ENCODE peak calls at places on chromosomes 16 and 17, in nine cellular contexts. One of them, this sample, is unnamed.

GRCh38 chr17:17511971-17512858 is 16.0 kb upstream of the RASD1 start:
- DNase-seq in heart left ventricle: peak
- DNase-seq in psoas muscle: peak
- DNase-seq in CD8-positive, alpha-beta T cell: no peak
- DNase-seq in brain microvascular endothelial cell: peak
- DNase-seq in OCI-LY7: no peak
- DNase-seq in endodermal cell: no peak
- DNase-seq in dorsolateral prefrontal cortex: no peak
- DNase-seq in adrenal gland: no peak
- DNase-seq in this sample: peak

GRCh38 chr16:25512041-25512440 is 179.7 kb upstream of the HS3ST4 start:
- DNase-seq in psoas muscle: no peak
- DNase-seq in adrenal gland: no peak
- DNase-seq in OCI-LY7: no peak
- DNase-seq in brain microvascular endothelial cell: no peak
- DNase-seq in heart left ventricle: no peak
- DNase-seq in dorsolateral prefrontal cortex: no peak
- DNase-seq in endodermal cell: no peak
- DNase-seq in CD8-positive, alpha-beta T cell: no peak
- DNase-seq in this sample: no peak

GRCh38 chr16:51854401-51854951 is 692.5 kb downstream of the TOX3 start:
- DNase-seq in adrenal gland: no peak
- DNase-seq in CD8-positive, alpha-beta T cell: no peak
- DNase-seq in dorsolateral prefrontal cortex: no peak
- DNase-seq in endodermal cell: peak
- DNase-seq in brain microvascular endothelial cell: peak
- DNase-seq in OCI-LY7: no peak
- DNase-seq in heart left ventricle: no peak
- DNase-seq in psoas muscle: no peak
- DNase-seq in this sample: no peak

GRCh38 chr16:55668337-55669281 is 12.8 kb downstream of the SLC6A2 start:
- DNase-seq in endodermal cell: peak
- DNase-seq in brain microvascular endothelial cell: peak
- DNase-seq in OCI-LY7: no peak
- DNase-seq in CD8-positive, alpha-beta T cell: no peak
- DNase-seq in heart left ventricle: no peak
- DNase-seq in adrenal gland: no peak
- DNase-seq in dorsolateral prefrontal cortex: no peak
- DNase-seq in psoas muscle: peak
- DNase-seq in this sample: peak

GRCh38 chr17:8398980-8399379 is 1.4 kb upstream of the RNF222 start:
- DNase-seq in adrenal gland: no peak
- DNase-seq in OCI-LY7: no peak
- DNase-seq in CD8-positive, alpha-beta T cell: no peak
- DNase-seq in heart left ventricle: no peak
- DNase-seq in psoas muscle: no peak
- DNase-seq in brain microvascular endothelial cell: no peak
- DNase-seq in dorsolateral prefrontal cortex: no peak
- DNase-seq in endodermal cell: no peak
- DNase-seq in this sample: no peak

GRCh38 chr16:58511933-58512815 is 3.1 kb upstream of the SETD6 start:
- DNase-seq in CD8-positive, alpha-beta T cell: peak
- DNase-seq in OCI-LY7: peak
- DNase-seq in endodermal cell: peak
- DNase-seq in heart left ventricle: peak
- DNase-seq in brain microvascular endothelial cell: peak
- DNase-seq in dorsolateral prefrontal cortex: peak
- DNase-seq in adrenal gland: peak
- DNase-seq in psoas muscle: peak
- DNase-seq in this sample: peak

GRCh38 chr16:4410335-4411075 is 5.9 kb downstream of the CORO7 start:
- DNase-seq in endodermal cell: no peak
- DNase-seq in adrenal gland: peak
- DNase-seq in brain microvascular endothelial cell: peak
- DNase-seq in CD8-positive, alpha-beta T cell: no peak
- DNase-seq in dorsolateral prefrontal cortex: peak
- DNase-seq in psoas muscle: no peak
- DNase-seq in OCI-LY7: no peak
- DNase-seq in heart left ventricle: peak
- DNase-seq in this sample: no peak

GRCh38 chr17:77196251-77196650 is 55.5 kb downstream of the SEC14L1 start:
- DNase-seq in adrenal gland: no peak
- DNase-seq in heart left ventricle: no peak
- DNase-seq in psoas muscle: no peak
- DNase-seq in endodermal cell: no peak
- DNase-seq in OCI-LY7: no peak
- DNase-seq in brain microvascular endothelial cell: no peak
- DNase-seq in dorsolateral prefrontal cortex: no peak
- DNase-seq in CD8-positive, alpha-beta T cell: no peak
- DNase-seq in this sample: no peak

GRCh38 chr16:89131783-89132182 is 38.1 kb downstream of the ACSF3 start:
- DNase-seq in brain microvascular endothelial cell: no peak
- DNase-seq in adrenal gland: no peak
- DNase-seq in dorsolateral prefrontal cortex: no peak
- DNase-seq in CD8-positive, alpha-beta T cell: no peak
- DNase-seq in OCI-LY7: no peak
- DNase-seq in psoas muscle: no peak
- DNase-seq in heart left ventricle: peak
- DNase-seq in endodermal cell: no peak
- DNase-seq in this sample: no peak

GRCh38 chr16:89135166-89135565 is 36.4 kb upstream of the CDH15 start:
- DNase-seq in CD8-positive, alpha-beta T cell: no peak
- DNase-seq in adrenal gland: no peak
- DNase-seq in psoas muscle: no peak
- DNase-seq in brain microvascular endothelial cell: no peak
- DNase-seq in OCI-LY7: no peak
- DNase-seq in heart left ventricle: peak
- DNase-seq in endodermal cell: no peak
- DNase-seq in dorsolateral prefrontal cortex: no peak
- DNase-seq in this sample: no peak

GRCh38 chr16:89134269-89134668 is 37.3 kb upstream of the CDH15 start:
- DNase-seq in CD8-positive, alpha-beta T cell: no peak
- DNase-seq in brain microvascular endothelial cell: no peak
- DNase-seq in dorsolateral prefrontal cortex: no peak
- DNase-seq in heart left ventricle: peak
- DNase-seq in OCI-LY7: no peak
- DNase-seq in endodermal cell: no peak
- DNase-seq in psoas muscle: no peak
- DNase-seq in adrenal gland: no peak
- DNase-seq in this sample: no peak

GRCh38 chr16:89132194-89133005 is 38.7 kb downstream of the ACSF3 start:
- DNase-seq in endodermal cell: no peak
- DNase-seq in CD8-positive, alpha-beta T cell: no peak
- DNase-seq in brain microvascular endothelial cell: no peak
- DNase-seq in adrenal gland: no peak
- DNase-seq in OCI-LY7: no peak
- DNase-seq in heart left ventricle: peak
- DNase-seq in psoas muscle: no peak
- DNase-seq in dorsolateral prefrontal cortex: no peak
- DNase-seq in this sample: no peak

DNA sequence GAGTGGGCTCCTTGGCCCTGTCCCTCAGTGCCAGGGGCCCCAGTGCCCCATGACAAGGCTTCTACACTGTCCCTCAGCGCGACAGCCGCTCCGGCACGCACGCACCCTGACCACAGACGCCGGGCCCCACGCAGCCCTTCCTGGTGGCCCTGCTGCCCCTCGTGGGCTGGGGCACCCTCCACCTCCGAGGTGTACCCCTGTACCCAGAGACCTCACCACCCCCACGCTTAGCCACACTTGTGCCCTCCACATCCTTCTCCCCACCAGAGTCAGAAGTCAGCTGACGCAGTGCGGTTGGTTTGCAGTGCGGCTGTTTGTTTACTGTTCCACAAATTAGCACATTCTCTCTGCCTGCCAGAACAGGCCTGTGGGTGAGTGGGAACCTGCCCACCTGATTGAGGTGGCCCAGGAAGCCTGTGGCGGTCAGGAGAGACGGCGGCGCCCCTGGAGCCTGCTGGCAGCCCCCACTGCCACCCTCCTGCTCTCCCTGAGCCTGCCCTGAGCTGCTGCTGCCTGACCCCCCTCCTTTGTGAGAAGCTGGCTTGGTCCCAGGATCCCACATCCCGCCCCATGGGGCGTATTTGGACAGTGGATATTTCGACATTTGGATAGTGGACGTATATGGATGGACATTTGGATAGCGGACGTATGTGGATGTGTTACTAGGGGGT is 38.0 kb upstream of the CDH15 start:
- DNase-seq in brain microvascular endothelial cell: no peak
- DNase-seq in adrenal gland: no peak
- DNase-seq in heart left ventricle: peak
- DNase-seq in endodermal cell: no peak
- DNase-seq in psoas muscle: no peak
- DNase-seq in CD8-positive, alpha-beta T cell: no peak
- DNase-seq in OCI-LY7: no peak
- DNase-seq in dorsolateral prefrontal cortex: no peak
- DNase-seq in this sample: no peak
- H3K27ac ChIP-seq in brain microvascular endothelial cell: no peak
- H3K27ac ChIP-seq in adrenal gland: no peak
- H3K27ac ChIP-seq in heart left ventricle: no peak
- H3K27ac ChIP-seq in endodermal cell: no peak
- H3K27ac ChIP-seq in psoas muscle: no peak
- H3K27ac ChIP-seq in CD8-positive, alpha-beta T cell: no peak
- H3K27ac ChIP-seq in OCI-LY7: no peak
- H3K27ac ChIP-seq in dorsolateral prefrontal cortex: no peak
- H3K27ac ChIP-seq in this sample: no peak

GRCh38 chr16:1985466-1986150 is 1.6 kb downstream of the GFER start:
- DNase-seq in endodermal cell: no peak
- DNase-seq in psoas muscle: no peak
- DNase-seq in brain microvascular endothelial cell: no peak
- DNase-seq in adrenal gland: no peak
- DNase-seq in CD8-positive, alpha-beta T cell: no peak
- DNase-seq in heart left ventricle: no peak
- DNase-seq in OCI-LY7: no peak
- DNase-seq in dorsolateral prefrontal cortex: no peak
- DNase-seq in this sample: no peak

GRCh38 chr16:1984347-1985225 is 593 bp downstream of the GFER start:
- DNase-seq in psoas muscle: no peak
- DNase-seq in endodermal cell: peak
- DNase-seq in brain microvascular endothelial cell: no peak
- DNase-seq in OCI-LY7: peak
- DNase-seq in adrenal gland: no peak
- DNase-seq in CD8-positive, alpha-beta T cell: no peak
- DNase-seq in heart left ventricle: no peak
- DNase-seq in dorsolateral prefrontal cortex: no peak
- DNase-seq in this sample: no peak

GRCh38 chr16:1981972-1982574 is 804 bp upstream of the NOXO1 start:
- DNase-seq in OCI-LY7: no peak
- DNase-seq in heart left ventricle: no peak
- DNase-seq in CD8-positive, alpha-beta T cell: no peak
- DNase-seq in dorsolateral prefrontal cortex: peak
- DNase-seq in endodermal cell: no peak
- DNase-seq in brain microvascular endothelial cell: no peak
- DNase-seq in psoas muscle: no peak
- DNase-seq in adrenal gland: no peak
- DNase-seq in this sample: no peak

GRCh38 chr16:1983053-1983543 is 895 bp upstream of the GFER start:
- DNase-seq in endodermal cell: no peak
- DNase-seq in dorsolateral prefrontal cortex: no peak
- DNase-seq in adrenal gland: no peak
- DNase-seq in brain microvascular endothelial cell: no peak
- DNase-seq in psoas muscle: no peak
- DNase-seq in heart left ventricle: no peak
- DNase-seq in CD8-positive, alpha-beta T cell: no peak
- DNase-seq in OCI-LY7: no peak
- DNase-seq in this sample: no peak

DNA sequence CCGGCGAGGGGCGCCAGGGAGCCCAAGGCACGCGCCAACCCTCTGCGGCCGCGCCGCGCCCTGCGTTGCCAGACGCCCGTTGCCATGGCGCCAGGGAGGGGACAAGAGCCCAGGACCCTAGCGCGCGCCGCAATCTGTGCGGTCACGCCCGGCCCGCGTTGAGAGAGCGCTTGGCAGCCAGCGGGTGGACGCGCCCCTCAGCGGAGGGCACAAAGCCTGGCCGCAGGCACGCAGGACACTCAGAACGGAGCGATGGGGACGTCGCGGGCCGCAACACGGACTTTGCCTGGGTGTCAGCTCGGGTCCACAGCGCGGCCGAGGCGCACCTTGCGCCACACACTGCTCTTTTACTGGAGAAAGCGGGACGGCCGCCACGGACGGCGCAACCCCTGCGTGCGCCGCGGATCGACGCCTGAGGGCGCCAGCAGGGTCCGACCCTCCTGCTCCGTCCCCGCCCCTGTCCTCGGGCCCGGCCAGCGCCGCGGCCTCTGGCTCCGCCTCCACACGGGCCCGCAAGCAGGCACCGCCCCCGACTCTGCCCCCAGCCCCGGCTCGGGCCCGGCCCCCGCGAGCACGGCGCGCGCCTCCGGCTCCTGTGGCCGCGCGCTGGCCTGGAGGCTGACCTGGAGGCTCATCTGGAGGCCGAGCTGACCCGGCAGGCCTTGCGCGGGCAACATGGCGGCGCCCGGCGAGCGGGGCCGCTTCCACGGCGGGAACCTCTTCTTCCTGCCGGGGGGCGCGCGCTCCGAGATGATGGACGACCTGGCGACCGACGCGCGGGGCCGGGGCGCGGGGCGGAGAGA is at the start of gene GFER:
- DNase-seq in heart left ventricle: peak
- DNase-seq in adrenal gland: peak
- DNase-seq in psoas muscle: peak
- DNase-seq in brain microvascular endothelial cell: peak
- DNase-seq in CD8-positive, alpha-beta T cell: peak
- DNase-seq in endodermal cell: peak
- DNase-seq in OCI-LY7: peak
- DNase-seq in dorsolateral prefrontal cortex: peak
- DNase-seq in this sample: peak
- TF ChIP-seq CTCF in heart left ventricle: peak
- TF ChIP-seq CTCF in adrenal gland: no peak
- TF ChIP-seq CTCF in psoas muscle: peak
- TF ChIP-seq CTCF in brain microvascular endothelial cell: peak
- TF ChIP-seq CTCF in CD8-positive, alpha-beta T cell: no peak
- TF ChIP-seq CTCF in endodermal cell: peak
- TF ChIP-seq CTCF in OCI-LY7: peak
- TF ChIP-seq CTCF in dorsolateral prefrontal cortex: peak
- TF ChIP-seq CTCF in this sample: peak

DNA sequence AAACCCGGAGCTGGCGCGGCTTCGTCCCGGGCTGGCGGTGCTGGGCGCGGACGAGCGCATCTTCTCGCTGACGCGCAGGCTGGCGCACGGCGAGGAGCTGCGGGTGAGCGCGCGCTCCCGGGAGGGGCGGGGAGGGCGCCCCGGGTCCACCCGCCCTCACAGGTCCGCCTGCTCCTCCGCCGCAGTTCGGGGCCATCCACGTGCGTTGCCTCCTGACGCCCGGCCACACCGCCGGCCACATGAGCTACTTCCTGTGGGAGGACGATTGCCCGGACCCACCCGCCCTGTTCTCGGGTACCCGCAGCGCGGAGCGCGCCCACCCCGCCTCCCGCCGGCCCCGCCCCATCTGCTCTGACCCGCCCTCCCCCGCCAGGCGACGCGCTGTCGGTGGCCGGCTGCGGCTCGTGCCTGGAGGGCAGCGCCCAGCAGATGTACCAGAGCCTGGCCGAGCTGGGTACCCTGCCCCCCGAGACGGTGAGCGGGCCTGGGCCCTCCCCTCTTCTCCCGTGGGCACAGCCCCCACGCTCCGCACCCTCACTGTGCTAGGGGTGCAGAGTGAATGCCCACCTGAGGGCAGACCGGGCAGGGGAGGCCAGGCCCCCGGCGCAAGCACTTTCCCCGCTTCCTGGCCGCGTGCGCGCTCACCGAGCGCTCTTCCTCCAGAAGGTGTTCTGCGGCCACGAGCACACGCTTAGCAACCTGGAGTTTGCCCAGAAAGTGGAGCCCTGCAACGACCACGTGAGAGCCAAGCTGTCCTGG is 1.4 kb downstream of the HAGHL start:
- DNase-seq in CD8-positive, alpha-beta T cell: peak
- DNase-seq in brain microvascular endothelial cell: peak
- DNase-seq in adrenal gland: no peak
- DNase-seq in dorsolateral prefrontal cortex: peak
- DNase-seq in endodermal cell: peak
- DNase-seq in heart left ventricle: peak
- DNase-seq in psoas muscle: peak
- DNase-seq in OCI-LY7: peak
- DNase-seq in this sample: peak
- H3K27ac ChIP-seq in CD8-positive, alpha-beta T cell: no peak
- H3K27ac ChIP-seq in brain microvascular endothelial cell: no peak
- H3K27ac ChIP-seq in adrenal gland: peak
- H3K27ac ChIP-seq in dorsolateral prefrontal cortex: peak
- H3K27ac ChIP-seq in endodermal cell: no peak
- H3K27ac ChIP-seq in heart left ventricle: no peak
- H3K27ac ChIP-seq in psoas muscle: no peak
- H3K27ac ChIP-seq in OCI-LY7: peak
- H3K27ac ChIP-seq in this sample: peak

GRCh38 chr17:49508061-49508865 is 13.2 kb downstream of the NGFR start:
- DNase-seq in dorsolateral prefrontal cortex: no peak
- DNase-seq in endodermal cell: peak
- DNase-seq in adrenal gland: no peak
- DNase-seq in CD8-positive, alpha-beta T cell: no peak
- DNase-seq in heart left ventricle: no peak
- DNase-seq in brain microvascular endothelial cell: no peak
- DNase-seq in OCI-LY7: no peak
- DNase-seq in psoas muscle: no peak
- DNase-seq in this sample: peak
- TF ChIP-seq CTCF in dorsolateral prefrontal cortex: no peak
- TF ChIP-seq CTCF in endodermal cell: no peak
- TF ChIP-seq CTCF in adrenal gland: no peak
- TF ChIP-seq CTCF in CD8-positive, alpha-beta T cell: no peak
- TF ChIP-seq CTCF in heart left ventricle: no peak
- TF ChIP-seq CTCF in brain microvascular endothelial cell: no peak
- TF ChIP-seq CTCF in OCI-LY7: no peak
- TF ChIP-seq CTCF in psoas muscle: no peak
- TF ChIP-seq CTCF in this sample: no peak